ENCODE peak calls at places on chromosomes 5 and 9, in eight cellular contexts. N is mucosa of descending colon; H is ELF-1; B is endothelial cell; S is mesenteric fat pad; P is stimulated activated CD4-positive, alpha-beta T cell treated with anti-CD3 and anti-CD28 coated beads, Interleukin-2, amount 100 ng/mL, for 48 hours; D is gastrocnemius medialis; C is ureter. U is an unnamed sample.

GRCh38 chr5:149228610-149229297 is 42.9 kb upstream of the AFAP1L1 start:
- DNase-seq in D (peak; percentile 69), N (peak; percentile 45), B (peak; percentile 30), H (no peak), S (no peak), C (peak; percentile 68), P (no peak), U (no peak)

GRCh38 chr5:161431963-161432362 is 114.6 kb downstream of the GABRB2 start:
- DNase-seq in D (no peak), H (no peak), C (no peak), N (no peak), S (no peak), B (no peak), P (no peak), U (no peak)

GRCh38 chr5:77637170-77638074 is 1.1 kb downstream of the OTP start:
- DNase-seq in S (no peak), P (no peak), B (no peak), N (no peak), D (no peak), H (peak; percentile 44), C (no peak), U (no peak)

GRCh38 chr5:107633171-107633901 is 37.4 kb downstream of the EFNA5 start:
- DNase-seq in N (no peak), B (no peak), S (no peak), C (no peak), H (no peak), P (no peak), D (no peak), U (no peak)

GRCh38 chr9:111412280-111412679 is 71.9 kb downstream of the ECPAS start:
- DNase-seq in N (no peak), B (no peak), D (no peak), C (no peak), P (no peak), S (no peak), H (no peak), U (no peak)

GRCh38 chr5:177133845-177134652 is 476 bp downstream of the NSD1 start:
- DNase-seq in N (peak; percentile 53), P (peak; percentile 30), H (peak; percentile 79), D (peak; percentile 19), S (peak; percentile 85), C (no peak), B (peak; percentile 70), U (peak; percentile 49)

GRCh38 chr5:116990010-116990409 is 415.4 kb upstream of the SEMA6A start:
- DNase-seq in B (no peak), D (no peak), C (no peak), P (no peak), S (no peak), H (no peak), N (no peak), U (no peak)

GRCh38 chr5:137306903-137307302 is 192.2 kb downstream of the SPOCK1 start:
- DNase-seq in S (no peak), B (no peak), H (no peak), P (no peak), N (no peak), C (no peak), D (no peak), U (no peak)

GRCh38 chr5:100900142-100900795 is 2.8 kb downstream of the ST8SIA4 start:
- DNase-seq in H (peak; percentile 49), P (peak; percentile 47), D (no peak), N (peak; percentile 51), B (peak; percentile 52), C (no peak), S (no peak), U (no peak)

GRCh38 chr5:43305948-43306563 is 7.2 kb downstream of the HMGCS1 start:
- DNase-seq in S (no peak), H (no peak), D (no peak), C (no peak), P (no peak), N (peak; percentile 60), B (no peak), U (peak; percentile 9)

GRCh38 chr9:134621558-134622110 is 20.0 kb upstream of the COL5A1 start:
- DNase-seq in P (no peak), N (no peak), B (no peak), C (no peak), S (peak; percentile 68), H (no peak), D (peak; percentile 8), U (no peak)

GRCh38 chr9:76215066-76215465 is 179.2 kb downstream of the RFK start:
- DNase-seq in H (peak; percentile 63), D (no peak), C (no peak), S (no peak), B (no peak), N (peak; percentile 10), P (no peak), U (no peak)

GRCh38 chr5:34022131-34022705 is 14.4 kb upstream of the AMACR start:
- DNase-seq in C (no peak), B (no peak), P (peak; percentile 32), H (peak; percentile 31), N (no peak), D (no peak), S (no peak), U (no peak)

GRCh38 chr5:172858511-172858989 is 24.5 kb downstream of the ERGIC1 start:
- DNase-seq in S (no peak), C (no peak), N (peak; percentile 58), D (no peak), P (no peak), B (no peak), H (no peak), U (no peak)

GRCh38 chr5:174736351-174736721 is 12.0 kb downstream of the MSX2 start:
- DNase-seq in S (no peak), B (no peak), D (no peak), H (peak; percentile 73), C (no peak), P (no peak), N (no peak), U (no peak)

GRCh38 chr9:99253772-99254431 is 31.8 kb downstream of the SEC61B start:
- DNase-seq in D (peak; percentile 60), B (no peak), N (peak; percentile 20), S (no peak), H (no peak), C (no peak), P (peak; percentile 78), U (peak; percentile 27)

GRCh38 chr5:172911628-172911880 is 47.7 kb upstream of the RPL26L1 start:
- DNase-seq in S (no peak), P (no peak), B (no peak), D (no peak), C (no peak), N (no peak), H (no peak), U (no peak)

GRCh38 chr9:82012255-82012654 is 23.7 kb downstream of the SPATA31D1 start:
- DNase-seq in P (no peak), C (no peak), D (no peak), S (no peak), H (no peak), B (no peak), N (no peak), U (no peak)

GRCh38 chr9:80522465-80522864 is 950.7 kb downstream of the TLE4 start:
- DNase-seq in D (no peak), C (no peak), N (no peak), P (no peak), B (no peak), H (no peak), S (no peak), U (no peak)

GRCh38 chr9:18837402-18837801 is 195.6 kb downstream of the SAXO1 start:
- DNase-seq in D (no peak), C (no peak), H (no peak), N (no peak), P (no peak), S (no peak), B (no peak), U (no peak)

GRCh38 chr5:31761877-31762276 is 122.9 kb downstream of the PDZD2 start:
- DNase-seq in C (no peak), S (no peak), H (no peak), N (no peak), B (no peak), P (no peak), D (no peak), U (no peak)

GRCh38 chr9:74951725-74952151 is 974 bp downstream of the C9orf40 start:
- DNase-seq in P (peak; percentile 42), S (no peak), N (peak; percentile 62), H (peak; percentile 52), B (peak; percentile 47), C (peak; percentile 54), D (peak; percentile 21), U (peak; percentile 46)

GRCh38 chr5:143153332-143154119 is 250.0 kb downstream of the NR3C1 start:
- DNase-seq in S (no peak), N (peak; percentile 50), C (peak; percentile 81), D (peak; percentile 76), B (no peak), P (no peak), H (no peak), U (no peak)

GRCh38 chr5:128111818-128112448 is 28.4 kb downstream of the SLC12A2 start:
- DNase-seq in N (no peak), P (no peak), D (no peak), S (no peak), H (no peak), C (no peak), B (no peak), U (no peak)

GRCh38 chr5:98570661-98571181 is 202.7 kb upstream of the RGMB start:
- DNase-seq in C (no peak), H (peak; percentile 3), B (no peak), D (no peak), N (no peak), P (no peak), S (no peak), U (no peak)

GRCh38 chr5:52725065-52725746 is 62.5 kb upstream of the ITGA1 start:
- DNase-seq in C (peak; percentile 52), D (no peak), B (no peak), P (peak; percentile 25), S (no peak), N (peak; percentile 74), H (no peak), U (peak; percentile 65)

GRCh38 chr9:112180387-112180881 is 5.3 kb upstream of the SUSD1 start:
- DNase-seq in H (no peak), S (no peak), B (no peak), P (peak; percentile 25), C (no peak), D (no peak), N (no peak), U (peak; percentile 57)

GRCh38 chr9:119761737-119762136 is 392.5 kb upstream of the BRINP1 start:
- DNase-seq in P (no peak), N (no peak), H (no peak), B (no peak), D (no peak), S (no peak), C (no peak), U (no peak)

GRCh38 chr5:126492939-126493338 is 69.7 kb downstream of the GRAMD2B start:
- DNase-seq in H (peak; percentile 51), D (no peak), C (no peak), P (no peak), B (no peak), N (peak; percentile 25), S (no peak), U (no peak)

GRCh38 chr9:127185931-127186781 is 63.7 kb upstream of the ANGPTL2 start:
- DNase-seq in D (peak; percentile 82), P (no peak), C (peak; percentile 82), B (no peak), N (peak; percentile 64), H (no peak), S (peak; percentile 93), U (no peak)

GRCh38 chr9:130316406-130316805 is 50.8 kb downstream of the HMCN2 start:
- DNase-seq in N (no peak), B (no peak), P (no peak), H (no peak), S (no peak), C (no peak), D (no peak), U (no peak)

GRCh38 chr5:168646335-168646734 is 67.2 kb upstream of the PANK3 start:
- DNase-seq in B (no peak), C (no peak), S (no peak), P (no peak), N (no peak), H (no peak), D (no peak), U (no peak)

GRCh38 chr5:78627766-78628165 is 20.8 kb downstream of the LHFPL2 start:
- DNase-seq in B (no peak), S (no peak), D (no peak), P (no peak), H (no peak), C (no peak), N (no peak), U (no peak)

GRCh38 chr9:71703172-71703872 is 65.0 kb downstream of the CEMIP2 start:
- DNase-seq in H (no peak), C (no peak), B (no peak), N (no peak), D (peak; percentile 40), S (no peak), P (no peak), U (no peak)

U was measured in effector memory CD8-positive, alpha-beta T cell.